ENCODE peak calls at places on chromosome 18, in eight cellular contexts. A is aorta, Z is cardiac muscle cell, X is mucosa of descending colon, E is neuronal stem cell, W is A549, B is MM.1S, T is astrocyte. R is an unnamed sample. For H3K9me3, the result is how much of the 10 kb centered on the place peaks cover.

GRCh38 chr18:70405051-70405450 is 116.2 kb downstream of the SOCS6 start:
- DNase-seq in A (no peak), Z (no peak), X (no peak), E (no peak), W (no peak), B (no peak), T (no peak), R (no peak)

GRCh38 chr18:78105611-78106010 is 856.0 kb downstream of the GALR1 start:
- DNase-seq in A (no peak), Z (no peak), X (no peak), E (no peak), W (no peak), B (no peak), T (no peak), R (no peak)

GRCh38 chr18:78480531-78481054 is 499.0 kb upstream of the SALL3 start:
- DNase-seq in A (no peak), Z (no peak), X (no peak), E (no peak), W (no peak), B (no peak), T (no peak), R (no peak)

GRCh38 chr18:33440011-33440383 is 524 bp downstream of the CCDC178 start:
- DNase-seq in A (peak), Z (peak), X (peak), E (peak), W (peak), B (no peak), T (peak), R (no peak)

GRCh38 chr18:78939734-78940260 is 39.8 kb upstream of the SALL3 start:
- DNase-seq in A (no peak), Z (no peak), X (no peak), E (no peak), W (no peak), B (no peak), T (no peak), R (no peak)

GRCh38 chr18:26764177-26764576 is 101.3 kb downstream of the AQP4 start:
- DNase-seq in A (no peak), Z (no peak), X (no peak), E (no peak), W (no peak), B (no peak), T (no peak), R (no peak)

GRCh38 chr18:46398625-46399024 is 258.4 kb downstream of the LOXHD1 start:
- DNase-seq in A (no peak), Z (no peak), X (no peak), E (no peak), W (no peak), B (no peak), T (no peak), R (no peak)

GRCh38 chr18:42341423-42341822 is 386.4 kb downstream of the PIK3C3 start:
- DNase-seq in A (no peak), Z (no peak), X (no peak), E (no peak), W (no peak), B (no peak), T (no peak), R (no peak)

GRCh38 chr18:8623549-8624106 is 14.4 kb downstream of the RAB12 start:
- DNase-seq in A (peak), Z (no peak), X (no peak), E (no peak), W (no peak), B (peak), T (no peak), R (no peak)

GRCh38 chr18:69528439-69528838 is 127.8 kb downstream of the DOK6 start:
- DNase-seq in A (no peak), Z (peak), X (no peak), E (no peak), W (no peak), B (no peak), T (peak), R (no peak)

GRCh38 chr18:34809697-34810096 is 99.6 kb downstream of the DTNA start:
- DNase-seq in A (peak), Z (peak), X (peak), E (no peak), W (no peak), B (no peak), T (no peak), R (no peak)

GRCh38 chr18:27723168-27723567 is 453.8 kb downstream of the CDH2 start:
- DNase-seq in A (no peak), Z (peak), X (no peak), E (no peak), W (no peak), B (no peak), T (no peak), R (no peak)

GRCh38 chr18:45974088-45974536 is 7.0 kb upstream of the EPG5 start:
- DNase-seq in A (peak), Z (peak), X (peak), E (peak), W (peak), B (peak), T (peak), R (peak)

GRCh38 chr18:49094136-49094535 is 143.4 kb upstream of the SMAD7 start:
- DNase-seq in A (no peak), Z (peak), X (no peak), E (no peak), W (no peak), B (no peak), T (peak), R (no peak)

DNA sequence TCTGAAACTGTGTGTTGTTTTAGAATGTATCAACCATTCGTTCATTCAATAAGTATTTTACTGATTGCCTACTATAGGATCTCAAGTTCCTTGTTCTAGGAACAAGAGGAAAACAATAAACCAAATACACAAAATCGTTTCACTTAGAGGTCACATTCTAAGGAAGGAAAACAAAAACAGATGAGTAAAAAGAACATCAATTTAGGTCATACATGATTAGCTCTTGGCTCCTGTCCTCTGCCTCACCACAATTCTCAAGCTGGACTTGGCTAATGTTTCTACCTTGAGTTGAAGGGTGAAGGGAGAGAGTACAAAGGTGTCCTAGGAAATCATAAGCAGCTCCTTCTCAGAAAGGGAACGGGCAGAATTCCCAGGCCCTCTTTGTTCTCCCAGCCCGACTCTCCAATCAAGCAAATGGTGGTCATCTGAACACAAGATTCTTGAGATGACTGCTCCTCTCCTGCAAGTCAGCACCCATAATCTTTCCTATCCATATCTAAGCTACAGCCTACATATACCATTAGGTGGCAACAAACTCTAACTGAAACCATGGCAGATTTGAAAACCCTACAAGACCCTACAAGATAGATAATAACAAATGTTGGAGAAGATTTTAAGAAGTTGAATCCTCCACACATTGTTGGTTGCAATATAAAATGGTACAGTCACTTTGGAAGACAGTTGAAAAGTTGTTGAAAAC is 76.0 kb downstream of the CBLN2 start:
- DNase-seq in A (no peak), Z (no peak), X (no peak), E (no peak), W (no peak), B (no peak), T (no peak), R (no peak)
- H3K9me3 ChIP-seq in A (under half), Z (under half), X (under half), E (under half), W (under half), B (under half), T (under half), R (under half)

GRCh38 chr18:7298149-7298548 is 67.3 kb downstream of the LRRC30 start:
- DNase-seq in A (no peak), Z (no peak), X (no peak), E (no peak), W (no peak), B (no peak), T (no peak), R (no peak)
- H3K9me3 ChIP-seq in A (under half), Z (under half), X (under half), E (under half), W (under half), B (under half), T (under half), R (under half)

DNA sequence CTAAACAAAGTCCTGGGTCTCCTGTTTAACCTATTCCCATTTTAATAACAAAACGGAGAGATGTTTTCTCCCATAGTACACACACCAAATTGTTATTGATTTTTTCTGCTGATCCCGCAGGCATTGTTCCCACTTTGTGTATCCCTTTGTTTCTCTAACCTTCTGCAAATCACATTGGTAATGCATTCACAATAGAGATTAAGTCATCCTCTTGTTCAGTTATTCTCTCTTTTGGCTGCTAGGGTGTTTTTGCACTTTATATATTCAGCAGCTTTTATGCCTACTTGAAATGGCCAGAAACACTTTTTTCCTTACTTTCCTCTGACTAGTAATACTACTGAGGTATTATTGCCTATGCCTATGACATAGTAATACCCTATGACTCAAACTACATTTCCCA is 1071.9 kb upstream of the CDH2 start:
- DNase-seq in A (no peak), Z (no peak), X (no peak), E (no peak), W (no peak), B (no peak), T (no peak), R (no peak)
- H3K9me3 ChIP-seq in A (under half), Z (under half), X (under half), E (under half), W (under half), B (under half), T (under half), R (under half)

GRCh38 chr18:80023173-80023572 is 11.1 kb upstream of the RBFA start:
- DNase-seq in A (no peak), Z (no peak), X (no peak), E (no peak), W (no peak), B (no peak), T (no peak), R (no peak)

GRCh38 chr18:80022613-80023012 is 11.6 kb upstream of the RBFA start:
- DNase-seq in A (no peak), Z (peak), X (no peak), E (peak), W (no peak), B (peak), T (peak), R (no peak)

GRCh38 chr18:80029690-80030089 is 4.5 kb upstream of the RBFA start:
- DNase-seq in A (no peak), Z (no peak), X (no peak), E (no peak), W (no peak), B (no peak), T (no peak), R (no peak)

DNA sequence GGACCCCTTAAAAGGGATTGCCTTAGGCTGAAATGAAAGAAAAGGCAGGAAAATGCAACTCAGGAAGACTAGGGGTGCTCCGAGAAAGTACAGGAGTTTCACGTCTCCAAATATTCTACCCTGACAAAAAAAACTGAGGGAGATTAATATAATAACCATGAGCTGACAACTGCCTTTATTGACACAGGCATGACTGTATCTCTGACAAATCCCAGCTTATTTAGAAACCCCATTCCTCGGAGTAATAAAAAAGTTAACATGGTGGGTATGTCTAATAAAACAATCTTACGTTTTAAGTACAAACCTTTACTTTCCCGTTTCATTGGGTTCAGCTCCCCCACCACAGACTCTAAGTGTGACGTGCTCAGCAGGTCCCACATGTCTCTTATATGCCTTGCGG is 7.9 kb upstream of the RBFA start:
- DNase-seq in A (no peak), Z (no peak), X (no peak), E (no peak), W (no peak), B (no peak), T (no peak), R (no peak)
- H3K9me3 ChIP-seq in A (under half), Z (under half), X (half or more), E (under half), W (under half), B (under half), T (under half), R (under half)

GRCh38 chr18:39801010-39801409 is 2154.0 kb upstream of the PIK3C3 start:
- DNase-seq in A (no peak), Z (no peak), X (no peak), E (no peak), W (no peak), B (no peak), T (no peak), R (no peak)

GRCh38 chr18:39799010-39799409 is 2156.0 kb upstream of the PIK3C3 start:
- DNase-seq in A (no peak), Z (peak), X (no peak), E (no peak), W (peak), B (no peak), T (no peak), R (no peak)

GRCh38 chr18:39805218-39805617 is 2149.8 kb upstream of the PIK3C3 start:
- DNase-seq in A (no peak), Z (no peak), X (no peak), E (no peak), W (no peak), B (no peak), T (no peak), R (no peak)

GRCh38 chr18:39802648-39803229 is 2152.3 kb upstream of the PIK3C3 start:
- DNase-seq in A (no peak), Z (no peak), X (no peak), E (no peak), W (no peak), B (no peak), T (no peak), R (no peak)

GRCh38 chr18:39801848-39802247 is 2153.2 kb upstream of the PIK3C3 start:
- DNase-seq in A (no peak), Z (no peak), X (no peak), E (no peak), W (no peak), B (no peak), T (no peak), R (no peak)
- H3K9me3 ChIP-seq in A (under half), Z (under half), X (under half), E (under half), W (under half), B (under half), T (under half), R (under half)

DNA sequence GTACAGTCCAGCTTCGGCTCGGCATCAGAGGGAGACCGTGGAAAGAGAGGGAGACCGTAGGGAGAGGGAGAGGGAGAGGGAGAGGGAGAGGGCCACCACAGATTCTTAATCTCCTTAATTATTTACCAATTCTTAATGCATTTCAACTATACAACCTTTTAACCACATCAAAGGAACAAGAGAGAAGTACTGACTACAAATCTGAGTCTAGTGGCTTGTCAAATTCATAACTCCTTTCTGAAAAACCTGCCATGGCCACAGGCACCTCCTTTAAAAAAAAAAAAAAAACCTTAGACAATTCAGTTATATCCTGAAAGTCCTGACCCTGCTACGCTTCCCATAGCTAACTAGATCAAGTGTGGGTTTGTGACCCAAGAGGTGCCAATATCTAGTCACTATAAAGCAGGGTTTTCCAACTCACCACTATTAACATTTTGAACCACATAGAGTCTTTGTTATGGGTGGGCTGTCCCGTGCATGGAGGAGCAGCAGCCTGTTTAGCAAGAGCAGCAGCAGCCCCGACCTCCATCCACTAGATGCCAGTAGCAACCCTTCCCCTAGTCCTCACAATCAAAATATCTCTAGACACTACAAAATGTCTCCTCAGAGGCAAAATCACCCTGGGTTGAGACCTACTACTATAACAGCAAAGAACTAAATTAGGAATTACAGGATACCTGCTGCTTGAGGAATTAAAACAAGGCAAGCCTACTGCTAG is 6.8 kb downstream of the ESCO1 start:
- DNase-seq in A (no peak), Z (no peak), X (no peak), E (no peak), W (no peak), B (no peak), T (no peak), R (no peak)
- H3K9me3 ChIP-seq in A (under half), Z (under half), X (under half), E (under half), W (under half), B (under half), T (under half), R (under half)

GRCh38 chr18:57644540-57644939 is 22.9 kb upstream of the NARS1 start:
- DNase-seq in A (no peak), Z (peak), X (no peak), E (no peak), W (no peak), B (no peak), T (no peak), R (no peak)
- H3K9me3 ChIP-seq in A (under half), Z (under half), X (under half), E (under half), W (under half), B (under half), T (under half), R (under half)

R was measured in T-helper 17 cell.